ENCODE peak calls at places on chromosomes 13 and 19, in four cellular contexts. B, S, M and E are unnamed samples.

GRCh38 chr13:94188173-94188869 is 291.2 kb downstream of the DCT start:
- DNase-seq in M (no peak), S (no peak), B (no peak), E (no peak)

GRCh38 chr19:46608581-46609345 is 7.6 kb downstream of the CALM3 start:
- DNase-seq in M (no peak), B (no peak), S (peak), E (peak)

GRCh38 chr19:55464669-55465068 is at the start of gene C19orf85:
- DNase-seq in B (no peak), M (no peak), S (no peak), E (no peak)

GRCh38 chr19:17312481-17313113 is 3.2 kb downstream of the DDA1 start:
- DNase-seq in S (no peak), M (no peak), B (no peak), E (no peak)

GRCh38 chr13:98141938-98142426 is 912 bp upstream of the FARP1 start:
- DNase-seq in B (no peak), M (no peak), S (no peak), E (no peak)

GRCh38 chr19:11496391-11497163 is 9.1 kb downstream of the ZNF653 start:
- DNase-seq in B (peak), S (peak), M (peak), E (no peak)

GRCh38 chr13:109297628-109298027 is 488.8 kb downstream of the IRS2 start:
- DNase-seq in M (no peak), B (no peak), S (no peak), E (no peak)

GRCh38 chr19:34649886-34650543 is 26.9 kb downstream of the SCGB2B2 start:
- DNase-seq in B (no peak), M (no peak), S (no peak), E (no peak)

GRCh38 chr19:37329686-37330085 is 41.2 kb upstream of the ZNF527 start:
- DNase-seq in M (no peak), B (no peak), S (no peak), E (no peak)

GRCh38 chr13:33367931-33368330 is 82.4 kb upstream of the STARD13 start:
- DNase-seq in S (no peak), B (no peak), M (no peak), E (no peak)

GRCh38 chr13:83839158-83839557 is 43.1 kb downstream of the SLITRK1 start:
- DNase-seq in S (no peak), M (no peak), B (no peak), E (no peak)